ENCODE peak calls at places on chromosomes 11 and 22, in eight cellular contexts. One of them, this sample, is unnamed.

GRCh38 chr11:32302826-32303225 is 132.5 kb downstream of the WT1 start:
- DNase-seq in caudate nucleus: no peak
- DNase-seq in GM19239: no peak
- DNase-seq in effector CD4-positive, alpha-beta T cell: no peak
- DNase-seq in germinal center: no peak
- DNase-seq in glutamatergic neuron: no peak
- DNase-seq in stimulated activated CD8-positive, alpha-beta memory T cell treated with anti-CD3 and anti-CD28 coated beads, Interleukin-15, amount 100 ng/mL, for 1 hour: no peak
- DNase-seq in astrocyte of the spinal cord: no peak
- DNase-seq in this sample: no peak

GRCh38 chr11:10322830-10323792 is 18.2 kb downstream of the ADM start:
- DNase-seq in caudate nucleus: no peak
- DNase-seq in GM19239: no peak
- DNase-seq in effector CD4-positive, alpha-beta T cell: no peak
- DNase-seq in germinal center: peak
- DNase-seq in glutamatergic neuron: no peak
- DNase-seq in stimulated activated CD8-positive, alpha-beta memory T cell treated with anti-CD3 and anti-CD28 coated beads, Interleukin-15, amount 100 ng/mL, for 1 hour: no peak
- DNase-seq in astrocyte of the spinal cord: peak
- DNase-seq in this sample: peak

GRCh38 chr22:40853330-40853729 is 3.1 kb downstream of the ST13 start:
- DNase-seq in caudate nucleus: no peak
- DNase-seq in GM19239: no peak
- DNase-seq in effector CD4-positive, alpha-beta T cell: no peak
- DNase-seq in germinal center: no peak
- DNase-seq in glutamatergic neuron: no peak
- DNase-seq in stimulated activated CD8-positive, alpha-beta memory T cell treated with anti-CD3 and anti-CD28 coated beads, Interleukin-15, amount 100 ng/mL, for 1 hour: no peak
- DNase-seq in astrocyte of the spinal cord: no peak
- DNase-seq in this sample: no peak

GRCh38 chr22:19631899-19632670 is 82.2 kb upstream of the SEPTIN5 start:
- DNase-seq in caudate nucleus: no peak
- DNase-seq in GM19239: no peak
- DNase-seq in effector CD4-positive, alpha-beta T cell: no peak
- DNase-seq in germinal center: peak
- DNase-seq in glutamatergic neuron: no peak
- DNase-seq in stimulated activated CD8-positive, alpha-beta memory T cell treated with anti-CD3 and anti-CD28 coated beads, Interleukin-15, amount 100 ng/mL, for 1 hour: no peak
- DNase-seq in astrocyte of the spinal cord: peak
- DNase-seq in this sample: no peak

GRCh38 chr11:38867338-38867737 is 2269.3 kb upstream of the RAG2 start:
- DNase-seq in caudate nucleus: no peak
- DNase-seq in GM19239: no peak
- DNase-seq in effector CD4-positive, alpha-beta T cell: no peak
- DNase-seq in germinal center: no peak
- DNase-seq in glutamatergic neuron: no peak
- DNase-seq in stimulated activated CD8-positive, alpha-beta memory T cell treated with anti-CD3 and anti-CD28 coated beads, Interleukin-15, amount 100 ng/mL, for 1 hour: no peak
- DNase-seq in astrocyte of the spinal cord: no peak
- DNase-seq in this sample: no peak

GRCh38 chr22:33717694-33718396 is 202.4 kb downstream of the LARGE1 start:
- DNase-seq in caudate nucleus: no peak
- DNase-seq in GM19239: no peak
- DNase-seq in effector CD4-positive, alpha-beta T cell: no peak
- DNase-seq in germinal center: no peak
- DNase-seq in glutamatergic neuron: no peak
- DNase-seq in stimulated activated CD8-positive, alpha-beta memory T cell treated with anti-CD3 and anti-CD28 coated beads, Interleukin-15, amount 100 ng/mL, for 1 hour: no peak
- DNase-seq in astrocyte of the spinal cord: no peak
- DNase-seq in this sample: no peak

GRCh38 chr11:92393218-92393617 is 168.6 kb downstream of the FAT3 start:
- DNase-seq in caudate nucleus: no peak
- DNase-seq in GM19239: no peak
- DNase-seq in effector CD4-positive, alpha-beta T cell: no peak
- DNase-seq in germinal center: no peak
- DNase-seq in glutamatergic neuron: peak
- DNase-seq in stimulated activated CD8-positive, alpha-beta memory T cell treated with anti-CD3 and anti-CD28 coated beads, Interleukin-15, amount 100 ng/mL, for 1 hour: no peak
- DNase-seq in astrocyte of the spinal cord: no peak
- DNase-seq in this sample: no peak

GRCh38 chr11:133681901-133682300 is 149.6 kb upstream of the OPCML start:
- DNase-seq in caudate nucleus: no peak
- DNase-seq in GM19239: no peak
- DNase-seq in effector CD4-positive, alpha-beta T cell: no peak
- DNase-seq in germinal center: no peak
- DNase-seq in glutamatergic neuron: peak
- DNase-seq in stimulated activated CD8-positive, alpha-beta memory T cell treated with anti-CD3 and anti-CD28 coated beads, Interleukin-15, amount 100 ng/mL, for 1 hour: no peak
- DNase-seq in astrocyte of the spinal cord: no peak
- DNase-seq in this sample: no peak

GRCh38 chr11:131771471-131771870 is 401.1 kb downstream of the NTM start:
- DNase-seq in caudate nucleus: no peak
- DNase-seq in GM19239: no peak
- DNase-seq in effector CD4-positive, alpha-beta T cell: no peak
- DNase-seq in germinal center: no peak
- DNase-seq in glutamatergic neuron: no peak
- DNase-seq in stimulated activated CD8-positive, alpha-beta memory T cell treated with anti-CD3 and anti-CD28 coated beads, Interleukin-15, amount 100 ng/mL, for 1 hour: no peak
- DNase-seq in astrocyte of the spinal cord: peak
- DNase-seq in this sample: no peak

GRCh38 chr11:76074178-76075112 is 131.9 kb downstream of the WNT11 start:
- DNase-seq in caudate nucleus: no peak
- DNase-seq in GM19239: no peak
- DNase-seq in effector CD4-positive, alpha-beta T cell: no peak
- DNase-seq in germinal center: no peak
- DNase-seq in glutamatergic neuron: no peak
- DNase-seq in stimulated activated CD8-positive, alpha-beta memory T cell treated with anti-CD3 and anti-CD28 coated beads, Interleukin-15, amount 100 ng/mL, for 1 hour: no peak
- DNase-seq in astrocyte of the spinal cord: peak
- DNase-seq in this sample: no peak

GRCh38 chr22:20964799-20965103 is 2.3 kb upstream of the AIFM3 start:
- DNase-seq in caudate nucleus: no peak
- DNase-seq in GM19239: no peak
- DNase-seq in effector CD4-positive, alpha-beta T cell: no peak
- DNase-seq in germinal center: no peak
- DNase-seq in glutamatergic neuron: peak
- DNase-seq in stimulated activated CD8-positive, alpha-beta memory T cell treated with anti-CD3 and anti-CD28 coated beads, Interleukin-15, amount 100 ng/mL, for 1 hour: no peak
- DNase-seq in astrocyte of the spinal cord: no peak
- DNase-seq in this sample: no peak

GRCh38 chr11:65596520-65596919 is 920 bp upstream of the KCNK7 start:
- DNase-seq in caudate nucleus: no peak
- DNase-seq in GM19239: no peak
- DNase-seq in effector CD4-positive, alpha-beta T cell: no peak
- DNase-seq in germinal center: no peak
- DNase-seq in glutamatergic neuron: no peak
- DNase-seq in stimulated activated CD8-positive, alpha-beta memory T cell treated with anti-CD3 and anti-CD28 coated beads, Interleukin-15, amount 100 ng/mL, for 1 hour: no peak
- DNase-seq in astrocyte of the spinal cord: no peak
- DNase-seq in this sample: no peak

GRCh38 chr11:72232260-72233055 is 7.9 kb downstream of the INPPL1 start:
- DNase-seq in caudate nucleus: no peak
- DNase-seq in GM19239: no peak
- DNase-seq in effector CD4-positive, alpha-beta T cell: no peak
- DNase-seq in germinal center: no peak
- DNase-seq in glutamatergic neuron: no peak
- DNase-seq in stimulated activated CD8-positive, alpha-beta memory T cell treated with anti-CD3 and anti-CD28 coated beads, Interleukin-15, amount 100 ng/mL, for 1 hour: no peak
- DNase-seq in astrocyte of the spinal cord: no peak
- DNase-seq in this sample: no peak

GRCh38 chr11:63670077-63670737 is 969 bp downstream of the ATL3 start:
- DNase-seq in caudate nucleus: no peak
- DNase-seq in GM19239: no peak
- DNase-seq in effector CD4-positive, alpha-beta T cell: no peak
- DNase-seq in germinal center: no peak
- DNase-seq in glutamatergic neuron: no peak
- DNase-seq in stimulated activated CD8-positive, alpha-beta memory T cell treated with anti-CD3 and anti-CD28 coated beads, Interleukin-15, amount 100 ng/mL, for 1 hour: no peak
- DNase-seq in astrocyte of the spinal cord: peak
- DNase-seq in this sample: no peak

GRCh38 chr22:28799834-28800307 is 498 bp downstream of the XBP1 start:
- DNase-seq in caudate nucleus: peak
- DNase-seq in GM19239: no peak
- DNase-seq in effector CD4-positive, alpha-beta T cell: peak
- DNase-seq in germinal center: peak
- DNase-seq in glutamatergic neuron: peak
- DNase-seq in stimulated activated CD8-positive, alpha-beta memory T cell treated with anti-CD3 and anti-CD28 coated beads, Interleukin-15, amount 100 ng/mL, for 1 hour: no peak
- DNase-seq in astrocyte of the spinal cord: peak
- DNase-seq in this sample: no peak

GRCh38 chr11:77151804-77152513 is 23.9 kb downstream of the MYO7A start:
- DNase-seq in caudate nucleus: no peak
- DNase-seq in GM19239: no peak
- DNase-seq in effector CD4-positive, alpha-beta T cell: peak
- DNase-seq in germinal center: no peak
- DNase-seq in glutamatergic neuron: no peak
- DNase-seq in stimulated activated CD8-positive, alpha-beta memory T cell treated with anti-CD3 and anti-CD28 coated beads, Interleukin-15, amount 100 ng/mL, for 1 hour: peak
- DNase-seq in astrocyte of the spinal cord: no peak
- DNase-seq in this sample: no peak

This sample was measured in SK-N-MC.